ENCODE peak calls at places on chromosomes 13 and 19, in six cellular contexts. Q is fibroblast of mammary gland, D is testis, P is posterior vena cava, T is spleen, J is ELR. Z is an unnamed sample.

GRCh38 chr19:1470864-1471513 is 8.0 kb downstream of the C19orf25 start:
- DNase-seq in Q (no peak), D (no peak), P (no peak), T (no peak), J (peak), Z (no peak)

GRCh38 chr19:50475101-50475568 is 1.2 kb upstream of the EMC10 start:
- DNase-seq in Q (no peak), D (no peak), P (peak), T (peak), J (no peak), Z (no peak)

GRCh38 chr13:113046066-113046882 is 59.3 kb upstream of the F7 start:
- DNase-seq in Q (no peak), D (no peak), P (peak), T (peak), J (no peak), Z (no peak)

GRCh38 chr19:15464394-15465385 is at the start of gene RASAL3:
- DNase-seq in Q (no peak), D (no peak), P (no peak), T (peak), J (no peak), Z (no peak)

GRCh38 chr13:69935043-69935442 is 172.6 kb upstream of the ATXN8OS start:
- DNase-seq in Q (no peak), D (no peak), P (no peak), T (no peak), J (peak), Z (no peak)

GRCh38 chr13:73273737-73274136 is 214.9 kb downstream of the KLF5 start:
- DNase-seq in Q (peak), D (no peak), P (no peak), T (no peak), J (peak), Z (no peak)

GRCh38 chr13:46743191-46743590 is 53.8 kb downstream of the ESD start:
- DNase-seq in Q (no peak), D (no peak), P (no peak), T (no peak), J (peak), Z (no peak)

GRCh38 chr13:89150362-89150761 is 1479.2 kb downstream of the SLITRK5 start:
- DNase-seq in Q (no peak), D (no peak), P (no peak), T (no peak), J (no peak), Z (no peak)

GRCh38 chr19:41753159-41753558 is 2.2 kb upstream of the CEACAM6 start:
- DNase-seq in Q (peak), D (peak), P (no peak), T (peak), J (peak), Z (peak)

GRCh38 chr19:10219678-10220077 is 11.5 kb downstream of the S1PR2 start:
- DNase-seq in Q (peak), D (no peak), P (no peak), T (no peak), J (peak), Z (no peak)

GRCh38 chr13:47087841-47088240 is 191.0 kb upstream of the HTR2A start:
- DNase-seq in Q (peak), D (no peak), P (no peak), T (no peak), J (peak), Z (no peak)

GRCh38 chr19:38718747-38719543 is 25.3 kb downstream of the CAPN12 start:
- DNase-seq in Q (no peak), D (no peak), P (no peak), T (no peak), J (no peak), Z (peak)

GRCh38 chr19:31262673-31263308 is 86.4 kb downstream of the TSHZ3 start:
- DNase-seq in Q (no peak), D (no peak), P (no peak), T (no peak), J (no peak), Z (no peak)

GRCh38 chr19:6091771-6092291 is 18.5 kb downstream of the RFX2 start:
- DNase-seq in Q (peak), D (no peak), P (no peak), T (no peak), J (peak), Z (no peak)

GRCh38 chr13:39415403-39415802 is 187.6 kb downstream of the LHFPL6 start:
- DNase-seq in Q (peak), D (peak), P (no peak), T (no peak), J (peak), Z (peak)

GRCh38 chr13:111166882-111167281 is 51.8 kb downstream of the ARHGEF7 start:
- DNase-seq in Q (no peak), D (no peak), P (no peak), T (no peak), J (no peak), Z (no peak)

GRCh38 chr13:100657881-100658315 is 16.7 kb downstream of the TMTC4 start:
- DNase-seq in Q (no peak), D (no peak), P (no peak), T (no peak), J (no peak), Z (no peak)

GRCh38 chr19:54905908-54906511 is at the start of gene NCR1:
- DNase-seq in Q (no peak), D (no peak), P (peak), T (peak), J (no peak), Z (peak)

GRCh38 chr13:114043421-114044053 is 69.7 kb upstream of the C13orf46 start:
- DNase-seq in Q (peak), D (no peak), P (peak), T (no peak), J (peak), Z (peak)

GRCh38 chr19:35451278-35452096 is 3.4 kb downstream of the FFAR2 start:
- DNase-seq in Q (no peak), D (no peak), P (peak), T (no peak), J (no peak), Z (no peak)

GRCh38 chr19:6886272-6886671 is 1.1 kb upstream of the ADGRE1 start:
- DNase-seq in Q (no peak), D (no peak), P (no peak), T (no peak), J (no peak), Z (no peak)

GRCh38 chr13:24052547-24052981 is 108.0 kb upstream of the SPATA13 start:
- DNase-seq in Q (no peak), D (no peak), P (no peak), T (no peak), J (no peak), Z (no peak)

GRCh38 chr13:96967248-96967745 is 27.0 kb downstream of the OXGR1 start:
- DNase-seq in Q (no peak), D (no peak), P (no peak), T (no peak), J (peak), Z (no peak)

GRCh38 chr19:39196860-39197562 is at the start of gene NCCRP1:
- DNase-seq in Q (no peak), D (no peak), P (no peak), T (no peak), J (no peak), Z (no peak)

GRCh38 chr19:38894968-38895367 is 4.5 kb downstream of the SIRT2 start:
- DNase-seq in Q (no peak), D (no peak), P (no peak), T (no peak), J (no peak), Z (no peak)

GRCh38 chr19:927707-928401 is 2.0 kb downstream of the ARID3A start:
- DNase-seq in Q (no peak), D (no peak), P (no peak), T (no peak), J (no peak), Z (no peak)

GRCh38 chr13:30830638-30830965 is 75.5 kb upstream of the MEDAG start:
- DNase-seq in Q (no peak), D (no peak), P (no peak), T (no peak), J (peak), Z (no peak)

GRCh38 chr13:65677906-65678305 is 1552.2 kb downstream of the PCDH9 start:
- DNase-seq in Q (peak), D (no peak), P (no peak), T (no peak), J (peak), Z (no peak)

GRCh38 chr13:98216711-98217110 is 39.6 kb upstream of the RNF113B start:
- DNase-seq in Q (no peak), D (no peak), P (no peak), T (no peak), J (no peak), Z (no peak)

GRCh38 chr19:1000591-1001537 is 645 bp downstream of the GRIN3B start:
- DNase-seq in Q (no peak), D (no peak), P (no peak), T (no peak), J (no peak), Z (no peak)